ENCODE peak calls at places on chromosomes 16 and 17, in eight cellular contexts. V is CD4-positive, alpha-beta T cell; T is H1; B is ascending aorta; Q is AG10803; F is astrocyte of the cerebellum; P is fibroblast of the aortic adventitia; K is MM.1S. L is an unnamed sample.

GRCh38 chr16:85488414-85488813 is 124.7 kb upstream of the GSE1 start:
- DNase-seq in V (no peak), T (no peak), B (no peak), Q (no peak), F (no peak), P (no peak), K (no peak), L (no peak)

GRCh38 chr16:29825145-29826044 is 5.1 kb downstream of the MVP start:
- DNase-seq in V (no peak), T (no peak), B (no peak), Q (peak), F (peak), P (peak), K (peak), L (peak)

GRCh38 chr17:80761421-80761871 is 216.8 kb downstream of the RPTOR start:
- DNase-seq in V (peak), T (no peak), B (no peak), Q (peak), F (peak), P (peak), K (no peak), L (no peak)

GRCh38 chr17:38735161-38735997 is 5.2 kb downstream of the CISD3 start:
- DNase-seq in V (peak), T (peak), B (no peak), Q (no peak), F (no peak), P (peak), K (peak), L (peak)

GRCh38 chr17:83050651-83051422 is 28.6 kb upstream of the METRNL start:
- DNase-seq in V (no peak), T (peak), B (no peak), Q (no peak), F (no peak), P (no peak), K (peak), L (no peak)

GRCh38 chr17:81733507-81734404 is 21.7 kb downstream of the SLC25A10 start:
- DNase-seq in V (peak), T (peak), B (no peak), Q (peak), F (peak), P (peak), K (peak), L (peak)

GRCh38 chr17:44759096-44759915 is 518 bp downstream of the ADAM11 start:
- DNase-seq in V (no peak), T (no peak), B (no peak), Q (no peak), F (no peak), P (no peak), K (no peak), L (peak)

GRCh38 chr16:89575247-89576172 is at the start of gene CPNE7:
- DNase-seq in V (no peak), T (peak), B (no peak), Q (no peak), F (no peak), P (no peak), K (no peak), L (no peak)

GRCh38 chr16:65975049-65975708 is 391.3 kb upstream of the CDH5 start:
- DNase-seq in V (no peak), T (peak), B (no peak), Q (peak), F (no peak), P (peak), K (no peak), L (no peak)

GRCh38 chr17:40190197-40191021 is 13.1 kb downstream of the RAPGEFL1 start:
- DNase-seq in V (peak), T (peak), B (no peak), Q (no peak), F (no peak), P (no peak), K (peak), L (no peak)

GRCh38 chr17:81083125-81083765 is 48.3 kb downstream of the BAIAP2 start:
- DNase-seq in V (no peak), T (no peak), B (no peak), Q (no peak), F (no peak), P (no peak), K (no peak), L (no peak)

GRCh38 chr16:2838928-2839327 is 8.8 kb downstream of the ZG16B start:
- DNase-seq in V (peak), T (peak), B (no peak), Q (peak), F (peak), P (peak), K (peak), L (peak)

GRCh38 chr16:70646260-70647241 is at the start of gene IL34:
- DNase-seq in V (no peak), T (no peak), B (no peak), Q (no peak), F (no peak), P (peak), K (no peak), L (no peak)

GRCh38 chr17:41660221-41660711 is 28.4 kb upstream of the EIF1 start:
- DNase-seq in V (no peak), T (no peak), B (no peak), Q (no peak), F (no peak), P (peak), K (no peak), L (no peak)

GRCh38 chr17:22273308-22273707 is 581.0 kb downstream of the KCNJ18 start:
- DNase-seq in V (no peak), T (no peak), B (no peak), Q (no peak), F (no peak), P (no peak), K (no peak), L (no peak)

GRCh38 chr16:27366687-27367462 is 35.1 kb upstream of the IL21R start:
- DNase-seq in V (no peak), T (no peak), B (no peak), Q (no peak), F (no peak), P (no peak), K (no peak), L (no peak)

GRCh38 chr16:10822702-10823101 is 4.1 kb upstream of the TVP23A start:
- DNase-seq in V (no peak), T (no peak), B (no peak), Q (no peak), F (no peak), P (no peak), K (no peak), L (no peak)

GRCh38 chr17:79098282-79098867 is 23.8 kb downstream of the ENGASE start:
- DNase-seq in V (no peak), T (no peak), B (no peak), Q (no peak), F (no peak), P (no peak), K (no peak), L (no peak)

GRCh38 chr17:78933959-78934568 is 8.9 kb upstream of the TIMP2 start:
- DNase-seq in V (no peak), T (peak), B (peak), Q (peak), F (peak), P (peak), K (peak), L (no peak)

GRCh38 chr17:74356640-74357465 is 4.8 kb downstream of the BTBD17 start:
- DNase-seq in V (no peak), T (no peak), B (no peak), Q (no peak), F (no peak), P (no peak), K (no peak), L (no peak)
- TF ChIP-seq CTCF in V (no peak), T (no peak), B (no peak), Q (no peak), F (no peak), P (no peak), K (no peak), L (no peak)

DNA sequence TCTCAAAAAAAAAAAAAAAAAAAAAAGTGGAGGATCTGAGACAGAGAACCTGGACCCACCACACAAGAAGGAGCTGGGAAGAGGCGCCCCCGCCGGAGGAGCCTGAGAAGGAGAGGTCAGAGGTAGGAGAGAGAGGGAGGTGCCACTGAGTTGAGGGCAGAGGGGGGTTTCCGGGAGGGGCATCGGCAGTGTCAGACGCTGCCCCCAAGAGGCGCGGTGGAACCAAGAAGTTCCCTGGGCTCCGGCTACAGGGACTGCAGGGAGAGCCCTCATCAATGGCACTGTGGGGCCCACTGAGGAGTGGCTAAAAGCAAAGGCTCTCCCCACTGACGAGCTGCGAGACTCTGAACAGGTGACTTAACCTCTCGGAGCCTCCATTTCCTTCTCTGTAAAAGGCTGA is 4.2 kb downstream of the CCDC42 start:
- DNase-seq in V (no peak), T (peak), B (no peak), Q (no peak), F (no peak), P (no peak), K (peak), L (no peak)
- TF ChIP-seq CTCF in V (no peak), T (peak), B (no peak), Q (no peak), F (no peak), P (no peak), K (peak), L (no peak)

DNA sequence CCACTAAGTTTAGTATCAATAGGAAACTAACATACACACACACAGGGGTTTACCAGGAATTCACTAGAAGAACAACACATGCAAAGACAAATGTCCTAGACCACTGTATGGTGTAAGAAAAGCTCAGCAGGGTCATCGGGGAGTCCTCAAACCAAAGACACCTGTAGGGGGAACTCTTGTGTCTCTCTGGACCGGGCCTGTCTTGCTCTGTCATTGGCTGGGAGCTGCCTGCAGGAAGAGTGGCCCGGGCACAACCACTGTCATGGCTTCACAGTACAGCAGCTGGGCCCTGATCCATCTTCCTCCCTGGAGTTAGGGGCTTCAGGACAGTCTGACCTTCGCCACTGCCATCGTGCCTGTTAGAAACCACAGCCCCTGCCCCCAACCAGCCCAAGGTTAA is 263.6 kb upstream of the DYNLRB2 start:
- DNase-seq in V (no peak), T (peak), B (no peak), Q (no peak), F (no peak), P (no peak), K (no peak), L (no peak)
- TF ChIP-seq CTCF in V (no peak), T (peak), B (no peak), Q (no peak), F (no peak), P (no peak), K (no peak), L (no peak)

GRCh38 chr17:19755392-19755791 is 7.3 kb upstream of the ALDH3A1 start:
- DNase-seq in V (no peak), T (no peak), B (no peak), Q (no peak), F (no peak), P (no peak), K (no peak), L (no peak)
- TF ChIP-seq CTCF in V (no peak), T (no peak), B (no peak), Q (no peak), F (no peak), P (no peak), K (no peak), L (no peak)

GRCh38 chr17:2303278-2304188 is at the start of the genes SMG6 and SRR:
- DNase-seq in V (peak), T (peak), B (peak), Q (peak), F (peak), P (peak), K (peak), L (peak)
- TF ChIP-seq CTCF in V (no peak), T (no peak), B (no peak), Q (no peak), F (no peak), P (no peak), K (no peak), L (no peak)

GRCh38 chr17:67995568-67996191 is 589 bp downstream of the C17orf58 start:
- DNase-seq in V (peak), T (peak), B (no peak), Q (no peak), F (no peak), P (peak), K (peak), L (no peak)
- TF ChIP-seq CTCF in V (no peak), T (no peak), B (no peak), Q (no peak), F (no peak), P (no peak), K (no peak), L (no peak)

GRCh38 chr16:50067290-50067853 is 1.6 kb downstream of the HEATR3 start:
- DNase-seq in V (no peak), T (peak), B (no peak), Q (peak), F (peak), P (peak), K (peak), L (no peak)

GRCh38 chr16:50066482-50067289 is 916 bp downstream of the HEATR3 start:
- DNase-seq in V (no peak), T (no peak), B (no peak), Q (no peak), F (no peak), P (no peak), K (no peak), L (no peak)

GRCh38 chr16:50068550-50068949 is 2.8 kb downstream of the HEATR3 start:
- DNase-seq in V (no peak), T (no peak), B (no peak), Q (peak), F (no peak), P (peak), K (peak), L (no peak)

GRCh38 chr16:50071075-50071671 is 5.4 kb downstream of the HEATR3 start:
- DNase-seq in V (no peak), T (no peak), B (no peak), Q (peak), F (no peak), P (peak), K (no peak), L (no peak)

DNA sequence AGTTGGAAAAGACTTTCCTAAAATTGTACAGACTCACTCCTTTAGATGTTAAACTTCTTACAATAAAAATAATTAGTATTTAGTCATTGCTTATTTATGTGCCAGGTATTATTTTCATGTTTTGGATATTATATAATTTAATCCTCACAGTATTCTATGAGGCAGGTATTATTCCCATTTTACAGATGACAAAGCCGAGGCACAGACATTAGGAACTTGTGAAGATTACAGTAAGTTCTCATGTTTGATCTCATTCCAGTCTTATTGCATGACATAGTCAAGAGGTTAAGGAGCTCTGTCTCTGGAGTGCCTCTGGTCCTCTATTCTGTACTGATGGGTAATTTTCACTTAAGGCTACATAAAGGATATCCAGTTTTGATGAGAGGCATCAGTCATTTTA is 3.3 kb downstream of the HEATR3 start:
- DNase-seq in V (no peak), T (no peak), B (no peak), Q (no peak), F (no peak), P (no peak), K (no peak), L (no peak)
- TF ChIP-seq CTCF in V (no peak), T (no peak), B (no peak), Q (no peak), F (no peak), P (no peak), K (no peak), L (no peak)